ENCODE peak calls at places on chromosomes 13 and 19, in six cellular contexts. E is SK-N-SH, L is neural progenitor cell, I is GM23338, F is GM23248, X is astrocyte. W is an unnamed sample. For H3K4me1, the result is how much of the 10 kb centered on the place peaks cover.

GRCh38 chr13:112685856-112686255 is 4.0 kb upstream of the ATP11A start:
- DNase-seq in E (no peak), X (no peak), F (no peak), I (no peak), L (no peak), W (no peak)

GRCh38 chr19:12783226-12783848 is 7.9 kb upstream of the JUNB start:
- DNase-seq in I (peak), E (no peak), X (no peak), L (no peak), F (peak), W (no peak)

GRCh38 chr19:23075031-23075733 is 41.6 kb upstream of the ZNF730 start:
- DNase-seq in L (peak), X (peak), F (peak), E (peak), I (peak), W (peak)

GRCh38 chr19:19860756-19861390 is 4.8 kb upstream of the ZNF253 start:
- DNase-seq in I (peak), E (peak), X (no peak), L (peak), F (no peak), W (no peak)

GRCh38 chr13:30711375-30711774 is 24.0 kb upstream of the ALOX5AP start:
- DNase-seq in E (no peak), L (no peak), X (peak), F (peak), I (no peak), W (peak)

GRCh38 chr13:112066624-112067004 is 335 bp upstream of the SOX1 start:
- DNase-seq in X (peak), F (peak), L (peak), E (peak), I (peak), W (no peak)

GRCh38 chr19:13151605-13152355 is 1.6 kb downstream of the IER2 start:
- DNase-seq in I (peak), F (peak), E (peak), X (peak), L (peak), W (peak)

GRCh38 chr13:44822291-44822690 is 167.0 kb downstream of the NUFIP1 start:
- DNase-seq in X (no peak), F (no peak), I (no peak), E (no peak), L (no peak), W (no peak)

GRCh38 chr19:8302357-8302691 is 5.8 kb downstream of the CD320 start:
- DNase-seq in F (no peak), I (no peak), E (no peak), X (no peak), L (no peak), W (no peak)

GRCh38 chr19:30671622-30672051 is 299.5 kb downstream of the ZNF536 start:
- DNase-seq in I (no peak), L (no peak), F (no peak), E (no peak), X (no peak), W (no peak)

GRCh38 chr13:48586591-48587103 is 53.8 kb upstream of the RCBTB2 start:
- DNase-seq in F (peak), L (no peak), I (no peak), E (no peak), X (peak), W (no peak)

GRCh38 chr19:34806976-34807860 is 34.2 kb upstream of the ZNF599 start:
- DNase-seq in F (no peak), L (no peak), E (no peak), I (no peak), X (no peak), W (no peak)

GRCh38 chr13:21014139-21014665 is 47.2 kb downstream of the LATS2 start:
- DNase-seq in L (no peak), X (peak), I (no peak), E (no peak), F (no peak), W (no peak)

GRCh38 chr19:33402421-33403220 is 29.1 kb downstream of the CEBPG start:
- DNase-seq in E (peak), X (no peak), I (no peak), F (no peak), L (no peak), W (no peak)

GRCh38 chr13:65613004-65613403 is 1617.1 kb downstream of the PCDH9 start:
- DNase-seq in E (no peak), X (no peak), I (peak), F (no peak), L (peak), W (no peak)

GRCh38 chr13:34322416-34323074 is 504.6 kb downstream of the RFC3 start:
- DNase-seq in E (no peak), I (no peak), X (no peak), L (no peak), F (no peak), W (no peak)

GRCh38 chr13:114062754-114063153 is 69.7 kb downstream of the RASA3 start:
- DNase-seq in I (no peak), E (no peak), F (peak), L (no peak), X (no peak), W (no peak)

GRCh38 chr13:43783820-43784219 is 3.0 kb downstream of the ENOX1 start:
- DNase-seq in F (peak), I (peak), E (peak), X (no peak), L (peak), W (peak)

GRCh38 chr13:22060187-22060586 is 389.3 kb downstream of the FGF9 start:
- DNase-seq in F (no peak), L (no peak), X (no peak), E (no peak), I (no peak), W (no peak)

GRCh38 chr19:33686246-33686645 is 64.5 kb downstream of the CHST8 start:
- DNase-seq in F (no peak), L (no peak), E (no peak), I (no peak), X (no peak), W (no peak)

GRCh38 chr19:6891761-6892385 is 4.5 kb downstream of the ADGRE1 start:
- DNase-seq in E (no peak), X (no peak), L (no peak), I (no peak), F (no peak), W (no peak)

GRCh38 chr13:112510002-112510780 is 77.8 kb downstream of the TUBGCP3 start:
- DNase-seq in L (peak), E (peak), X (peak), F (peak), I (peak), W (peak)

GRCh38 chr19:44725684-44726083 is 22.8 kb upstream of the BCL3 start:
- DNase-seq in L (no peak), X (no peak), E (no peak), I (no peak), F (no peak), W (no peak)
- H3K4me2 ChIP-seq in L (no peak), X (no peak), E (no peak), I (no peak), F (no peak), W (no peak)

DNA sequence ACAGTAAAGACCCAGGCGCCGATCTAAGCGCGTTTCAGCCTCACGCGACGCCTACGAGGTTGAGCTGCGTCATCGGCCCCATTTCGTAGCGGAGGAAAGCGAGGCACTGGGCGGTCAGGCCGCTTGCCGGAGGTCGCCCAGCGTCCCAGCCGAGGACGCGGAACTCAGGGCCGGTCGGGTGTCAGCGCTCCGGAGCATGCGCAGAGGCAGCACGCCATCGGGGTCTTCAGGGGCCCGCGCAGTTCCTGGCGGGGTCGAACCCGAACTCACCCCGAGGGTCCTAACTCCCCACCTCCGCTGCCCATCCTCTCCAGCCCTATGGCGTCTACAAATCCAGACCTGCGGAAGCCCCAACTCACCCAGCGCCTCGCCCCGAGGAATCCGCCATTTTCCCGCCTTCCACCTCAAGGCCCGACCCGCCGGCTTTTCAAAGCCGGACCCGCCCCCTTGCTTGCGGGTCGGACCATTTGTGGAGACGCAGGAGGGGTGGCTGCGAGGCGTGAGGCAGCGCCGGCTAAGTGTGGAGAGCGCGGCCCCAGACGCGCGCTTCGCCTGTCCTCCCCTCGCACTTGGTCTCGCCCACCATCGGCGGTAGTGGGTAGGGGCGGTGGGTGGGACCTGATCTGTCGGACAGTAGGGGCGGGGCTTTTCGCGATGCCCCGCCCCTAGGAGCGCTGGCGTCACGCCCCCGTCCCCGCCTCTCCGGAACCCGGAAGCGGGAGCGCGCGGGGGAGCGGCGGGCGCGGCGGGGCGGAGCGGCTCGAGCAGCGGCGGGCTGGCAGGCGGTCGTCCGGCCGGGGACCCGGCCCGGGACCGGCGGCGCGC is at the start of the genes HAUS8 and MYO9B:
- DNase-seq in L (peak), I (peak), E (peak), X (peak), F (peak), W (peak)
- H3K4me1 ChIP-seq in L (under half), I (under half), E (under half), X (under half), F (under half), W (under half)

DNA sequence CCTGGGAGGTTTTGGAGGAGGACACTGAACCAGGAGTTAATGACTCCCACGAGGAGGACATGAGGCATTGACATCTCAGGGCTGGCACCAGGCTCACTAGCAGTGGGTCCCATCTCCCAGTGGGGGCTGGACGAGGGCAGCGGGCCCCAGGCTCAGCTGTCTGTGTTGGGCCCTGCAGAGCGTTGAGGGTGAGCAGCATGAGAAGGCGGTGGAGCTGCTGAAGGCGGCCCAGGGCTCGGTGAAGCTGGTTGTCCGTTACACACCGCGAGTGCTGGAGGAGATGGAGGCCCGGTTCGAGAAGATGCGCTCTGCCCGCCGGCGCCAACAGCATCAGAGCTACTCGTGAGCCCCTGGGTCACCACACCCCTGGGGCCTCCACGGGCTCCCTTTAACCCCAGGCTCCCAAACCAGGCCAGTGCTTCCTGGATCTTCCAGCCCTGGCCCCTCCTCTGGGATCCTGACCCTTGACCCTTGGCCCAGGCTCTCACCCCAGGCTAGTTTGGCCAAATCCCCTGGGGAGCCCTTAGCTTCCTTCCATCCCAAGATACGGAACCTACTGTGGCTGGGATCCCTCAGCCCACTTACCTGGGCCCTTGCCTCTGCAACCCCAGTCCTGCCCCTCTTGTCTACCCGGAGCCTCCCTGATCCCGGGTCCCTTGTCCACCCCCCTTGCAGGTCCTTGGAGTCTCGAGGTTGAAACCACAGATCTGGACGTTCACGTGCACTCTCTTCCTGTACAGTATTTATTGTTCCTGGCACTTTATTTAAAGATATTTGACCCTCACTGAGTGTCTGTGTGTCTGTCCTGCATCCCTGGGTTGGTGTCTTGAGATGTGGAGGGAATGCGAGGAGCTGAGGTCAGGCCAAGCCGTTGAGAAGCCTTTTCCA is 1.0 kb downstream of the C19orf73 start:
- DNase-seq in F (no peak), L (no peak), E (peak), X (no peak), I (no peak), W (no peak)
- H3K4me2 ChIP-seq in F (peak), L (peak), E (peak), X (peak), I (peak), W (peak)

DNA sequence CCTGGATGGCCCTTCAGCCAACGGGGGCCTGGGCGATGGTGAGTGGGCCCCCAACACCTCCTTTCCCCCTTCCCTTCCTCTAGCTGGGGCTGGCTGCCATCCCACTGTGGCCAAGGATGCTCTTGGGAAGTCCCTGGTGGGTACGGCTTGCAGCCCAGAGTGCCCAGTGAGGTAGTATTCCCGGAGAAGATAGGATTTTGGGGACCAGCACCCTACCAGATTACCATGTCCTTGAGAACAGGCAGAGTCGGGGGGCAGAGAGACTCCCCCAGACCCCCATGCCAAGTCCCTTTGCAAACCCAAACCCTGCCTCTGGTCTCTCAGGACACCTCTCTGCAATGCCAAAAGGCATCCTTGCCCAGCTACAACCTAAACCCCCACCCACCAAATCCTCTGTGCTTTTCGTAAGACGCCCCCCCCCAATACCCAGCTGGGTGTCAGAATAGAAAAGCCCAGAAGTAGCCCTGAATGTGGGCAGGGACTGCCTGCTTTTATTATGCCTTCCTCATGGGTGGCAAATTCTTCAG is 1.7 kb downstream of the HIF3A start:
- DNase-seq in E (no peak), X (no peak), F (no peak), L (no peak), I (peak), W (no peak)
- H3K4me1 ChIP-seq in E (under half), X (under half), F (under half), L (under half), I (under half), W (under half)

GRCh38 chr19:54837542-54837941 is 12.7 kb upstream of the KIR3DL2 start:
- DNase-seq in X (no peak), F (no peak), L (no peak), E (no peak), I (no peak), W (no peak)
- H3K4me2 ChIP-seq in X (no peak), F (no peak), L (no peak), E (no peak), I (no peak), W (no peak)

GRCh38 chr13:110015253-110015652 is 228.9 kb upstream of the IRS2 start:
- DNase-seq in E (no peak), I (no peak), F (peak), X (peak), L (no peak), W (peak)

GRCh38 chr13:110010433-110011135 is 224.2 kb upstream of the IRS2 start:
- DNase-seq in I (no peak), X (peak), F (no peak), L (no peak), E (no peak), W (no peak)

GRCh38 chr13:110008816-110009215 is 222.4 kb upstream of the IRS2 start:
- DNase-seq in L (no peak), I (no peak), X (peak), E (no peak), F (no peak), W (no peak)

GRCh38 chr13:110014719-110015118 is 228.3 kb upstream of the IRS2 start:
- DNase-seq in I (no peak), X (no peak), L (no peak), F (no peak), E (no peak), W (no peak)

DNA sequence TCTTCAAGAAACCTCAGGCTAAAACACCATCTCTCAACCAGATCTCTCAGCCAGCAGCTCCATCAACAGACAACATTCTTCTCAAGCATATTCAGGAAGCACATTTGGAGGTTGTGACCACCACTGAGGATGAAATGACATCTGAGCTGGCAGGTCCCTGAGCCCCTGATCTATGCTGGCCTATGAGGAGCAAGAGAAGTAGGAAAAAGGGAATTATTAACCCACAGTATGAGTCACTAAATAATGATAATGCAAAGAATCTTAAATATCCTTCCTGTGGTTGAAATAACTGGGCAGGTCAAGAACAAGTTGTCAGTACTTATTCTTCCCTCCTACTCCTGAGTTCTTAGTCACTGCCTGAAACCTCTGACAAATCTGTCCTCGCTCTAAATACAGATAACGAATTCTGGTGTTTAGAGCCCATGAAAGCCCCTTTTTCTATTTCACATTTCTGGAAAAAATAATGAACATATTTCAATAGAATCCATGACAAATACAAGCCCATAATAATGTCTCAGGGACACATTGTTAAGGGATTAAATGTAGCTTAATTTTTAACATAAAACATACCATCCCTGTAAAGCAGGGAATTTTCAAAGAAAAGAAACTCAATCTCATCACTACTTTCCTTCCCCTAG is 225.8 kb upstream of the IRS2 start:
- DNase-seq in L (no peak), I (no peak), X (peak), E (no peak), F (peak), W (peak)
- H3K4me1 ChIP-seq in L (under half), I (under half), X (under half), E (under half), F (half or more), W (half or more)

W was measured in mammary epithelial cell.